ENCODE peak calls at places on chromosome 13, in ten cellular contexts. One of them, this sample, is unnamed.

GRCh38 chr13:72643339-72643989 is 84.0 kb downstream of the MZT1 start:
- DNase-seq in ascending aorta: no peak
- DNase-seq in HAP-1: peak; percentile 85
- DNase-seq in effector memory CD4-positive, alpha-beta T cell: no peak
- DNase-seq in colonic mucosa: peak; percentile 75
- DNase-seq in heart right ventricle: no peak
- DNase-seq in Peyer's patch: peak; percentile 29
- DNase-seq in heart left ventricle: peak; percentile 18
- DNase-seq in mesendoderm: peak; percentile 35
- DNase-seq in spleen: no peak
- DNase-seq in this sample: no peak

GRCh38 chr13:75771818-75772217 is 135.7 kb downstream of the LMO7 start:
- DNase-seq in Peyer's patch: no peak
- DNase-seq in HAP-1: no peak
- DNase-seq in effector memory CD4-positive, alpha-beta T cell: no peak
- DNase-seq in ascending aorta: no peak
- DNase-seq in spleen: no peak
- DNase-seq in mesendoderm: no peak
- DNase-seq in heart left ventricle: no peak
- DNase-seq in colonic mucosa: no peak
- DNase-seq in heart right ventricle: no peak
- DNase-seq in this sample: no peak

GRCh38 chr13:98910501-98910951 is 67.3 kb downstream of the DOCK9 start:
- DNase-seq in spleen: no peak
- DNase-seq in HAP-1: no peak
- DNase-seq in colonic mucosa: no peak
- DNase-seq in effector memory CD4-positive, alpha-beta T cell: no peak
- DNase-seq in Peyer's patch: no peak
- DNase-seq in mesendoderm: peak; percentile 67
- DNase-seq in heart left ventricle: peak; percentile 44
- DNase-seq in ascending aorta: no peak
- DNase-seq in heart right ventricle: no peak
- DNase-seq in this sample: no peak

GRCh38 chr13:48531416-48532145 is 1.3 kb downstream of the RCBTB2 start:
- DNase-seq in mesendoderm: peak; percentile 27
- DNase-seq in Peyer's patch: no peak
- DNase-seq in effector memory CD4-positive, alpha-beta T cell: no peak
- DNase-seq in ascending aorta: no peak
- DNase-seq in HAP-1: no peak
- DNase-seq in heart right ventricle: no peak
- DNase-seq in colonic mucosa: peak; percentile 29
- DNase-seq in heart left ventricle: no peak
- DNase-seq in spleen: no peak
- DNase-seq in this sample: no peak

GRCh38 chr13:113041293-113041690 is 64.3 kb upstream of the F7 start:
- DNase-seq in spleen: no peak
- DNase-seq in heart right ventricle: no peak
- DNase-seq in mesendoderm: no peak
- DNase-seq in Peyer's patch: no peak
- DNase-seq in colonic mucosa: no peak
- DNase-seq in HAP-1: no peak
- DNase-seq in ascending aorta: no peak
- DNase-seq in heart left ventricle: no peak
- DNase-seq in effector memory CD4-positive, alpha-beta T cell: no peak
- DNase-seq in this sample: no peak

GRCh38 chr13:44440046-44440608 is 66.5 kb downstream of the SERP2 start:
- DNase-seq in HAP-1: no peak
- DNase-seq in effector memory CD4-positive, alpha-beta T cell: no peak
- DNase-seq in heart right ventricle: no peak
- DNase-seq in ascending aorta: no peak
- DNase-seq in colonic mucosa: no peak
- DNase-seq in Peyer's patch: no peak
- DNase-seq in heart left ventricle: no peak
- DNase-seq in spleen: no peak
- DNase-seq in mesendoderm: no peak
- DNase-seq in this sample: no peak

GRCh38 chr13:49371943-49372636 is 71.8 kb downstream of the CAB39L start:
- DNase-seq in HAP-1: no peak
- DNase-seq in mesendoderm: no peak
- DNase-seq in ascending aorta: no peak
- DNase-seq in spleen: no peak
- DNase-seq in Peyer's patch: no peak
- DNase-seq in heart left ventricle: no peak
- DNase-seq in colonic mucosa: no peak
- DNase-seq in heart right ventricle: no peak
- DNase-seq in effector memory CD4-positive, alpha-beta T cell: no peak
- DNase-seq in this sample: no peak

GRCh38 chr13:44142911-44143665 is 230.5 kb upstream of the SERP2 start:
- DNase-seq in spleen: no peak
- DNase-seq in ascending aorta: no peak
- DNase-seq in colonic mucosa: no peak
- DNase-seq in effector memory CD4-positive, alpha-beta T cell: no peak
- DNase-seq in heart left ventricle: no peak
- DNase-seq in heart right ventricle: no peak
- DNase-seq in HAP-1: no peak
- DNase-seq in mesendoderm: peak; percentile 86
- DNase-seq in Peyer's patch: no peak
- DNase-seq in this sample: no peak

GRCh38 chr13:35838356-35838755 is 292.8 kb downstream of the DCLK1 start:
- DNase-seq in mesendoderm: no peak
- DNase-seq in colonic mucosa: no peak
- DNase-seq in ascending aorta: no peak
- DNase-seq in heart right ventricle: no peak
- DNase-seq in Peyer's patch: no peak
- DNase-seq in spleen: no peak
- DNase-seq in HAP-1: no peak
- DNase-seq in effector memory CD4-positive, alpha-beta T cell: no peak
- DNase-seq in heart left ventricle: no peak
- DNase-seq in this sample: no peak

GRCh38 chr13:106533101-106533939 is 2.1 kb downstream of the EFNB2 start:
- DNase-seq in heart right ventricle: peak; percentile 86
- DNase-seq in effector memory CD4-positive, alpha-beta T cell: no peak
- DNase-seq in ascending aorta: no peak
- DNase-seq in heart left ventricle: peak; percentile 85
- DNase-seq in spleen: peak; percentile 87
- DNase-seq in mesendoderm: peak; percentile 87
- DNase-seq in HAP-1: no peak
- DNase-seq in colonic mucosa: peak; percentile 87
- DNase-seq in Peyer's patch: no peak
- DNase-seq in this sample: no peak

GRCh38 chr13:33859691-33860303 is 41.8 kb downstream of the RFC3 start:
- DNase-seq in HAP-1: no peak
- DNase-seq in heart right ventricle: no peak
- DNase-seq in ascending aorta: no peak
- DNase-seq in Peyer's patch: no peak
- DNase-seq in effector memory CD4-positive, alpha-beta T cell: no peak
- DNase-seq in spleen: no peak
- DNase-seq in colonic mucosa: no peak
- DNase-seq in mesendoderm: no peak
- DNase-seq in heart left ventricle: no peak
- DNase-seq in this sample: no peak
- H3K4me1 ChIP-seq in HAP-1: peaks cover 15% of the 10 kb centered on the region
- H3K4me1 ChIP-seq in heart right ventricle: no peaks in the 10 kb centered on the region
- H3K4me1 ChIP-seq in ascending aorta: no peaks in the 10 kb centered on the region
- H3K4me1 ChIP-seq in Peyer's patch: no peaks in the 10 kb centered on the region
- H3K4me1 ChIP-seq in effector memory CD4-positive, alpha-beta T cell: no peaks in the 10 kb centered on the region
- H3K4me1 ChIP-seq in spleen: no peaks in the 10 kb centered on the region
- H3K4me1 ChIP-seq in colonic mucosa: no peaks in the 10 kb centered on the region
- H3K4me1 ChIP-seq in mesendoderm: no peaks in the 10 kb centered on the region
- H3K4me1 ChIP-seq in heart left ventricle: no peaks in the 10 kb centered on the region
- H3K4me1 ChIP-seq in this sample: no peaks in the 10 kb centered on the region

GRCh38 chr13:97234742-97235141 is 12.6 kb downstream of the MBNL2 start:
- DNase-seq in effector memory CD4-positive, alpha-beta T cell: no peak
- DNase-seq in HAP-1: no peak
- DNase-seq in ascending aorta: no peak
- DNase-seq in heart right ventricle: no peak
- DNase-seq in Peyer's patch: no peak
- DNase-seq in mesendoderm: no peak
- DNase-seq in heart left ventricle: no peak
- DNase-seq in spleen: no peak
- DNase-seq in colonic mucosa: peak; percentile 84
- DNase-seq in this sample: no peak
- H3K4me3 ChIP-seq in effector memory CD4-positive, alpha-beta T cell: no peak overlapping the region
- H3K4me3 ChIP-seq in HAP-1: no peak overlapping the region
- H3K4me3 ChIP-seq in ascending aorta: no peak overlapping the region
- H3K4me3 ChIP-seq in heart right ventricle: no peak overlapping the region
- H3K4me3 ChIP-seq in Peyer's patch: no peak overlapping the region
- H3K4me3 ChIP-seq in mesendoderm: no peak overlapping the region
- H3K4me3 ChIP-seq in heart left ventricle: no peak overlapping the region
- H3K4me3 ChIP-seq in spleen: no peak overlapping the region
- H3K4me3 ChIP-seq in colonic mucosa: peak overlapping the region; percentile 10
- H3K4me3 ChIP-seq in this sample: peak overlapping the region; percentile 1

GRCh38 chr13:40440990-40441820 is 225.2 kb downstream of the FOXO1 start:
- DNase-seq in heart right ventricle: peak; percentile 82
- DNase-seq in effector memory CD4-positive, alpha-beta T cell: no peak
- DNase-seq in ascending aorta: no peak
- DNase-seq in colonic mucosa: peak; percentile 55
- DNase-seq in Peyer's patch: no peak
- DNase-seq in mesendoderm: no peak
- DNase-seq in heart left ventricle: peak; percentile 80
- DNase-seq in HAP-1: no peak
- DNase-seq in spleen: peak; percentile 84
- DNase-seq in this sample: no peak
- H3K4me1 ChIP-seq in heart right ventricle: peaks cover 75% of the 10 kb centered on the region
- H3K4me1 ChIP-seq in effector memory CD4-positive, alpha-beta T cell: peaks cover 11% of the 10 kb centered on the region
- H3K4me1 ChIP-seq in ascending aorta: peaks cover 25% of the 10 kb centered on the region
- H3K4me1 ChIP-seq in colonic mucosa: no peaks in the 10 kb centered on the region
- H3K4me1 ChIP-seq in Peyer's patch: no peaks in the 10 kb centered on the region
- H3K4me1 ChIP-seq in mesendoderm: no peaks in the 10 kb centered on the region
- H3K4me1 ChIP-seq in heart left ventricle: peaks cover 5% of the 10 kb centered on the region
- H3K4me1 ChIP-seq in HAP-1: no peaks in the 10 kb centered on the region
- H3K4me1 ChIP-seq in spleen: peaks cover 65% of the 10 kb centered on the region
- H3K4me1 ChIP-seq in this sample: peaks cover 54% of the 10 kb centered on the region

DNA sequence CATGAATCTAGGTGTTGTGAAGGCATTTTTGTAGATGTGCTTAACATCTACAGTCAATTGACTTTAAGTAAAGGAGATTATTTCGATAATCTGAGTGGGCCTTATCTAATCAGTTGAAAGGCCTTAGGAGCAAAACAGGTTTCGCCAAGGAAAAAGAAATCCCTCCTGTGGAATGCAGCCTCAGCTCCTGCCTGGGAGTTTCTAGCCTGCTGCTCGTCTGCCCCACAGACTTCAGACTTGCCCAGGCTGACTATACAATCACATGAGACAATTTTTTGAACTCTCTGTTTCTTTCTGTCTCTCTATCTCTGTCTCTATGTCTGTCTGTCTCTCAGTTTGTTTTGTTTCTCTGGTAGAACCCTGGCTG is 312.5 kb downstream of the OLFM4 start:
- DNase-seq in mesendoderm: peak; percentile 78
- DNase-seq in Peyer's patch: no peak
- DNase-seq in effector memory CD4-positive, alpha-beta T cell: no peak
- DNase-seq in ascending aorta: no peak
- DNase-seq in heart left ventricle: no peak
- DNase-seq in spleen: no peak
- DNase-seq in colonic mucosa: no peak
- DNase-seq in HAP-1: no peak
- DNase-seq in heart right ventricle: no peak
- DNase-seq in this sample: no peak
- H3K4me3 ChIP-seq in mesendoderm: no peak overlapping the region
- H3K4me3 ChIP-seq in Peyer's patch: no peak overlapping the region
- H3K4me3 ChIP-seq in effector memory CD4-positive, alpha-beta T cell: no peak overlapping the region
- H3K4me3 ChIP-seq in ascending aorta: no peak overlapping the region
- H3K4me3 ChIP-seq in heart left ventricle: no peak overlapping the region
- H3K4me3 ChIP-seq in spleen: no peak overlapping the region
- H3K4me3 ChIP-seq in colonic mucosa: no peak overlapping the region
- H3K4me3 ChIP-seq in HAP-1: no peak overlapping the region
- H3K4me3 ChIP-seq in heart right ventricle: no peak overlapping the region
- H3K4me3 ChIP-seq in this sample: no peak overlapping the region

GRCh38 chr13:28477709-28477973 is 17.3 kb downstream of the FLT1 start:
- DNase-seq in colonic mucosa: no peak
- DNase-seq in heart right ventricle: no peak
- DNase-seq in heart left ventricle: no peak
- DNase-seq in spleen: no peak
- DNase-seq in Peyer's patch: no peak
- DNase-seq in effector memory CD4-positive, alpha-beta T cell: no peak
- DNase-seq in ascending aorta: no peak
- DNase-seq in mesendoderm: no peak
- DNase-seq in HAP-1: no peak
- DNase-seq in this sample: no peak

GRCh38 chr13:28475916-28476725 is 18.8 kb downstream of the FLT1 start:
- DNase-seq in heart right ventricle: no peak
- DNase-seq in Peyer's patch: no peak
- DNase-seq in spleen: no peak
- DNase-seq in ascending aorta: no peak
- DNase-seq in mesendoderm: peak; percentile 52
- DNase-seq in HAP-1: no peak
- DNase-seq in effector memory CD4-positive, alpha-beta T cell: no peak
- DNase-seq in heart left ventricle: no peak
- DNase-seq in colonic mucosa: no peak
- DNase-seq in this sample: peak; percentile 24

GRCh38 chr13:28478127-28478526 is 16.8 kb downstream of the FLT1 start:
- DNase-seq in effector memory CD4-positive, alpha-beta T cell: no peak
- DNase-seq in spleen: no peak
- DNase-seq in heart right ventricle: no peak
- DNase-seq in HAP-1: no peak
- DNase-seq in Peyer's patch: no peak
- DNase-seq in mesendoderm: no peak
- DNase-seq in ascending aorta: no peak
- DNase-seq in colonic mucosa: no peak
- DNase-seq in heart left ventricle: no peak
- DNase-seq in this sample: no peak

GRCh38 chr13:28476919-28477708 is 17.8 kb downstream of the FLT1 start:
- DNase-seq in HAP-1: no peak
- DNase-seq in effector memory CD4-positive, alpha-beta T cell: no peak
- DNase-seq in Peyer's patch: no peak
- DNase-seq in heart right ventricle: no peak
- DNase-seq in ascending aorta: no peak
- DNase-seq in colonic mucosa: no peak
- DNase-seq in mesendoderm: no peak
- DNase-seq in heart left ventricle: no peak
- DNase-seq in spleen: no peak
- DNase-seq in this sample: no peak

GRCh38 chr13:28479005-28479404 is 15.9 kb downstream of the FLT1 start:
- DNase-seq in Peyer's patch: no peak
- DNase-seq in mesendoderm: no peak
- DNase-seq in ascending aorta: no peak
- DNase-seq in colonic mucosa: no peak
- DNase-seq in effector memory CD4-positive, alpha-beta T cell: no peak
- DNase-seq in HAP-1: no peak
- DNase-seq in heart right ventricle: no peak
- DNase-seq in spleen: no peak
- DNase-seq in heart left ventricle: no peak
- DNase-seq in this sample: no peak
- H3K4me1 ChIP-seq in Peyer's patch: no peaks in the 10 kb centered on the region
- H3K4me1 ChIP-seq in mesendoderm: peaks cover 2% of the 10 kb centered on the region
- H3K4me1 ChIP-seq in ascending aorta: peaks cover 5% of the 10 kb centered on the region
- H3K4me1 ChIP-seq in colonic mucosa: no peaks in the 10 kb centered on the region
- H3K4me1 ChIP-seq in effector memory CD4-positive, alpha-beta T cell: no peaks in the 10 kb centered on the region
- H3K4me1 ChIP-seq in HAP-1: peaks cover 19% of the 10 kb centered on the region
- H3K4me1 ChIP-seq in heart right ventricle: peaks cover 48% of the 10 kb centered on the region
- H3K4me1 ChIP-seq in spleen: no peaks in the 10 kb centered on the region
- H3K4me1 ChIP-seq in heart left ventricle: peaks cover 3% of the 10 kb centered on the region
- H3K4me1 ChIP-seq in this sample: no peaks in the 10 kb centered on the region